ENCODE peak calls at places on chromosomes 12 and 14, in six cellular contexts. R is IMR-90; X is stomach; C is Calu3; G is brain microvascular endothelial cell; S is activated T-cell treated with anti-CD3 and anti-CD28 coated beads, Interleukin-2, amount 50 U/mL, for 24 hours. P is an unnamed sample.

GRCh38 chr12:114668151-114668891 is 15.7 kb downstream of the TBX3 start:
- DNase-seq in S (no peak), C (peak), X (peak), G (peak), R (peak), P (peak)

GRCh38 chr12:52056801-52057613 is 5.8 kb downstream of the NR4A1 start:
- DNase-seq in R (peak), X (peak), C (no peak), S (no peak), G (no peak), P (no peak)

GRCh38 chr14:81148635-81149034 is 72.1 kb downstream of the GTF2A1 start:
- DNase-seq in G (no peak), R (no peak), X (no peak), C (no peak), S (no peak), P (no peak)

GRCh38 chr14:76456200-76456599 is 80.3 kb downstream of the ESRRB start:
- DNase-seq in R (peak), C (peak), X (no peak), S (no peak), G (peak), P (peak)

GRCh38 chr14:74988131-74988530 is 14.6 kb upstream of the EIF2B2 start:
- DNase-seq in X (no peak), C (peak), G (peak), R (peak), S (no peak), P (peak)

GRCh38 chr14:98233656-98234055 is 1038.3 kb downstream of the BCL11B start:
- DNase-seq in X (no peak), G (no peak), S (no peak), R (no peak), C (no peak), P (no peak)

GRCh38 chr12:93851245-93851665 is 174.1 kb downstream of the CRADD start:
- DNase-seq in S (no peak), G (no peak), C (no peak), X (no peak), R (no peak), P (no peak)

GRCh38 chr12:116508145-116509121 is 50.7 kb upstream of the MAP1LC3B2 start:
- DNase-seq in S (no peak), R (no peak), C (no peak), G (no peak), X (no peak), P (no peak)

GRCh38 chr12:110116623-110117022 is 7.5 kb upstream of the IFT81 start:
- DNase-seq in X (no peak), S (no peak), R (no peak), C (no peak), G (no peak), P (no peak)

GRCh38 chr14:65847065-65847847 is 434.7 kb downstream of the FUT8 start:
- DNase-seq in S (peak), C (no peak), X (no peak), G (no peak), R (no peak), P (no peak)

GRCh38 chr14:34081126-34081575 is 130.3 kb upstream of the EGLN3 start:
- DNase-seq in C (no peak), G (peak), X (no peak), R (no peak), S (no peak), P (peak)

GRCh38 chr12:12439636-12440035 is 82.8 kb downstream of the BORCS5 start:
- DNase-seq in C (peak), R (peak), S (peak), X (no peak), G (peak), P (peak)

GRCh38 chr14:52175982-52176502 is 91.5 kb upstream of the PTGDR start:
- DNase-seq in S (no peak), X (no peak), G (no peak), R (no peak), C (no peak), P (no peak)

GRCh38 chr12:123105427-123105826 is 45.5 kb downstream of the PITPNM2 start:
- DNase-seq in C (no peak), G (no peak), X (no peak), S (no peak), R (no peak), P (no peak)

GRCh38 chr12:122875590-122876220 is 20.2 kb downstream of the VPS37B start:
- DNase-seq in C (no peak), R (no peak), S (peak), X (peak), G (no peak), P (no peak)

GRCh38 chr12:55996715-55997534 is at the start of gene SUOX:
- DNase-seq in R (peak), C (peak), X (peak), G (peak), S (peak), P (peak)

GRCh38 chr12:106364261-106364660 is 6.7 kb downstream of the POLR3B start:
- DNase-seq in X (no peak), C (no peak), G (no peak), S (no peak), R (no peak), P (no peak)

GRCh38 chr14:90641111-90642010 is 174.9 kb downstream of the TTC7B start:
- DNase-seq in X (no peak), S (no peak), R (peak), C (no peak), G (no peak), P (peak)

GRCh38 chr12:53530056-53530455 is 22.8 kb upstream of the NPFF start:
- DNase-seq in G (no peak), X (no peak), R (no peak), C (no peak), S (no peak), P (no peak)

GRCh38 chr12:42180990-42181611 is 36.4 kb upstream of the GXYLT1 start:
- DNase-seq in X (no peak), C (no peak), S (no peak), G (no peak), R (peak), P (peak)

GRCh38 chr12:76720068-76720467 is 43.8 kb upstream of the ZDHHC17 start:
- DNase-seq in C (no peak), R (peak), S (no peak), X (no peak), G (peak), P (peak)

GRCh38 chr14:64968167-64968566 is 4.0 kb downstream of the RAB15 start:
- DNase-seq in S (no peak), X (no peak), G (no peak), R (no peak), C (no peak), P (peak)

GRCh38 chr12:56676851-56677601 is 11.1 kb downstream of the PTGES3 start:
- DNase-seq in G (no peak), S (peak), X (no peak), C (no peak), R (no peak), P (no peak)

GRCh38 chr12:15701212-15701611 is 88.0 kb downstream of the EPS8 start:
- DNase-seq in R (peak), X (no peak), C (no peak), S (no peak), G (peak), P (peak)

GRCh38 chr12:46124132-46124847 is 133.9 kb upstream of the SCAF11 start:
- DNase-seq in R (peak), S (no peak), X (no peak), G (peak), C (no peak), P (peak)

GRCh38 chr12:112468041-112468440 is 49.3 kb downstream of the PTPN11 start:
- DNase-seq in X (no peak), R (no peak), C (no peak), S (no peak), G (no peak), P (no peak)

GRCh38 chr12:25864287-25864686 is 94.2 kb upstream of the RASSF8 start:
- DNase-seq in R (no peak), C (no peak), G (no peak), X (no peak), S (no peak), P (no peak)

GRCh38 chr14:104352493-104353220 is 214.3 kb downstream of the KIF26A start:
- DNase-seq in X (peak), R (no peak), C (no peak), G (no peak), S (peak), P (no peak)

GRCh38 chr12:118773956-118774723 is 207.2 kb upstream of the SRRM4 start:
- DNase-seq in G (no peak), X (no peak), S (no peak), R (no peak), C (no peak), P (no peak)

GRCh38 chr14:102822311-102822863 is 45.1 kb downstream of the TRAF3 start:
- DNase-seq in S (peak), R (peak), C (no peak), G (no peak), X (no peak), P (no peak)

GRCh38 chr14:50067723-50068495 is 48.5 kb downstream of the VCPKMT start:
- DNase-seq in S (peak), R (peak), X (peak), G (peak), C (peak), P (peak)

GRCh38 chr12:132476421-132476820 is 13.5 kb upstream of the FBRSL1 start:
- DNase-seq in C (no peak), G (no peak), S (no peak), R (no peak), X (no peak), P (no peak)

GRCh38 chr12:32005496-32006125 is 46.4 kb downstream of the RESF1 start:
- DNase-seq in X (no peak), G (no peak), S (no peak), R (no peak), C (no peak), P (peak)

P was measured in choroid plexus epithelial cell.